ENCODE peak calls at places on chromosomes 5 and 9, in five cellular contexts. One of them, this sample, is unnamed.

GRCh38 chr9:18362901-18363685 is 110.9 kb upstream of the ADAMTSL1 start:
- DNase-seq in caudate nucleus: no peak
- DNase-seq in NCI-H2081: no peak
- DNase-seq in RPMI7951: no peak
- DNase-seq in stimulated activated CD4-positive, alpha-beta T cell treated with anti-CD3 and anti-CD28 coated beads, Interleukin-1b, Interleukin-23, amount 100 ng/mL, for 1 hour: no peak
- DNase-seq in this sample: no peak

GRCh38 chr5:59275537-59276276 is 617.8 kb downstream of the PDE4D start:
- DNase-seq in caudate nucleus: no peak
- DNase-seq in NCI-H2081: no peak
- DNase-seq in RPMI7951: peak
- DNase-seq in stimulated activated CD4-positive, alpha-beta T cell treated with anti-CD3 and anti-CD28 coated beads, Interleukin-1b, Interleukin-23, amount 100 ng/mL, for 1 hour: no peak
- DNase-seq in this sample: no peak

GRCh38 chr9:92671323-92671722 is 1.4 kb upstream of the IPPK start:
- DNase-seq in caudate nucleus: no peak
- DNase-seq in NCI-H2081: no peak
- DNase-seq in RPMI7951: peak
- DNase-seq in stimulated activated CD4-positive, alpha-beta T cell treated with anti-CD3 and anti-CD28 coated beads, Interleukin-1b, Interleukin-23, amount 100 ng/mL, for 1 hour: no peak
- DNase-seq in this sample: no peak

GRCh38 chr5:31853398-31854135 is 214.6 kb downstream of the PDZD2 start:
- DNase-seq in caudate nucleus: no peak
- DNase-seq in NCI-H2081: peak
- DNase-seq in RPMI7951: no peak
- DNase-seq in stimulated activated CD4-positive, alpha-beta T cell treated with anti-CD3 and anti-CD28 coated beads, Interleukin-1b, Interleukin-23, amount 100 ng/mL, for 1 hour: no peak
- DNase-seq in this sample: no peak

GRCh38 chr9:102106446-102106845 is 368.0 kb upstream of the GRIN3A start:
- DNase-seq in caudate nucleus: no peak
- DNase-seq in NCI-H2081: no peak
- DNase-seq in RPMI7951: no peak
- DNase-seq in stimulated activated CD4-positive, alpha-beta T cell treated with anti-CD3 and anti-CD28 coated beads, Interleukin-1b, Interleukin-23, amount 100 ng/mL, for 1 hour: no peak
- DNase-seq in this sample: no peak

GRCh38 chr9:33320568-33321261 is 30.4 kb downstream of the NFX1 start:
- DNase-seq in caudate nucleus: no peak
- DNase-seq in NCI-H2081: no peak
- DNase-seq in RPMI7951: peak
- DNase-seq in stimulated activated CD4-positive, alpha-beta T cell treated with anti-CD3 and anti-CD28 coated beads, Interleukin-1b, Interleukin-23, amount 100 ng/mL, for 1 hour: no peak
- DNase-seq in this sample: no peak

GRCh38 chr5:127846884-127847283 is 143.7 kb downstream of the CCDC192 start:
- DNase-seq in caudate nucleus: no peak
- DNase-seq in NCI-H2081: no peak
- DNase-seq in RPMI7951: no peak
- DNase-seq in stimulated activated CD4-positive, alpha-beta T cell treated with anti-CD3 and anti-CD28 coated beads, Interleukin-1b, Interleukin-23, amount 100 ng/mL, for 1 hour: no peak
- DNase-seq in this sample: no peak

GRCh38 chr5:141841376-141841775 is 36.8 kb downstream of the PCDH1 start:
- DNase-seq in caudate nucleus: no peak
- DNase-seq in NCI-H2081: no peak
- DNase-seq in RPMI7951: no peak
- DNase-seq in stimulated activated CD4-positive, alpha-beta T cell treated with anti-CD3 and anti-CD28 coated beads, Interleukin-1b, Interleukin-23, amount 100 ng/mL, for 1 hour: no peak
- DNase-seq in this sample: no peak

GRCh38 chr5:94968507-94969095 is 316.3 kb downstream of the MCTP1 start:
- DNase-seq in caudate nucleus: no peak
- DNase-seq in NCI-H2081: peak
- DNase-seq in RPMI7951: peak
- DNase-seq in stimulated activated CD4-positive, alpha-beta T cell treated with anti-CD3 and anti-CD28 coated beads, Interleukin-1b, Interleukin-23, amount 100 ng/mL, for 1 hour: no peak
- DNase-seq in this sample: no peak

GRCh38 chr9:120183615-120184014 is 396.4 kb downstream of the CDK5RAP2 start:
- DNase-seq in caudate nucleus: no peak
- DNase-seq in NCI-H2081: no peak
- DNase-seq in RPMI7951: no peak
- DNase-seq in stimulated activated CD4-positive, alpha-beta T cell treated with anti-CD3 and anti-CD28 coated beads, Interleukin-1b, Interleukin-23, amount 100 ng/mL, for 1 hour: no peak
- DNase-seq in this sample: no peak

GRCh38 chr5:2685651-2686050 is 65.8 kb downstream of the IRX2 start:
- DNase-seq in caudate nucleus: no peak
- DNase-seq in NCI-H2081: no peak
- DNase-seq in RPMI7951: no peak
- DNase-seq in stimulated activated CD4-positive, alpha-beta T cell treated with anti-CD3 and anti-CD28 coated beads, Interleukin-1b, Interleukin-23, amount 100 ng/mL, for 1 hour: no peak
- DNase-seq in this sample: no peak

This sample was measured in substantia nigra.